ENCODE peak calls at places on chromosome 4, in nine cellular contexts. J, Q, W, P, V, H, Z, Y and R are unnamed samples.
A peak's percentile ranks its signal among the peaks of the same experiment; 100 is the strongest.

GRCh38 chr4:61877893-61878292 is 677.8 kb downstream of the ADGRL3 start:
- DNase-seq in H (no peak), V (no peak), Y (no peak), Q (peak; percentile 49), P (no peak), Z (no peak), W (no peak), J (no peak), R (no peak)

GRCh38 chr4:56641494-56642051 is 39.5 kb downstream of the HOPX start:
- DNase-seq in Q (peak; percentile 93), P (peak; percentile 80), Y (no peak), J (no peak), Z (peak; percentile 62), H (no peak), V (no peak), W (peak; percentile 92), R (peak; percentile 89)

GRCh38 chr4:18689308-18689915 is 667.9 kb upstream of the LCORL start:
- DNase-seq in Y (no peak), Z (peak; percentile 1), P (peak; percentile 44), H (peak; percentile 16), J (peak; percentile 73), W (peak; percentile 65), V (peak; percentile 69), Q (peak; percentile 69), R (peak; percentile 78)

GRCh38 chr4:123737156-123737555 is 340.6 kb downstream of the SPRY1 start:
- DNase-seq in P (no peak), W (no peak), V (no peak), H (no peak), Q (no peak), J (no peak), Y (no peak), Z (no peak), R (no peak)

GRCh38 chr4:53060278-53060677 is 198.2 kb downstream of the RASL11B start:
- DNase-seq in W (no peak), H (no peak), Z (no peak), J (no peak), V (no peak), Q (no peak), P (no peak), Y (no peak), R (no peak)

GRCh38 chr4:21569638-21570037 is 378.9 kb downstream of the KCNIP4 start:
- DNase-seq in Z (no peak), W (no peak), Y (no peak), P (no peak), V (no peak), Q (no peak), H (no peak), J (peak; percentile 45), R (no peak)

GRCh38 chr4:16967722-16968121 is 69.3 kb upstream of the LDB2 start:
- DNase-seq in P (no peak), V (no peak), J (peak; percentile 11), Z (no peak), W (peak; percentile 60), H (no peak), Q (no peak), Y (no peak), R (peak; percentile 59)

GRCh38 chr4:88320780-88321373 is 36.5 kb upstream of the PPM1K start:
- DNase-seq in Z (no peak), J (peak; percentile 91), V (peak; percentile 70), Q (peak; percentile 49), Y (peak; percentile 83), W (peak; percentile 3), H (no peak), P (no peak), R (peak; percentile 66)

GRCh38 chr4:140648716-140649115 is 80.0 kb upstream of the UCP1 start:
- DNase-seq in P (no peak), Y (no peak), W (no peak), V (no peak), Z (no peak), H (no peak), J (no peak), Q (no peak), R (no peak)

GRCh38 chr4:89645512-89645911 is 191.4 kb downstream of the SNCA start:
- DNase-seq in W (no peak), H (peak; percentile 66), J (no peak), Y (no peak), Q (no peak), P (no peak), V (no peak), Z (no peak), R (no peak)

GRCh38 chr4:139454111-139454600 is at the start of gene RAB33B:
- DNase-seq in Z (no peak), V (no peak), H (no peak), Y (no peak), P (no peak), W (peak; percentile 96), J (no peak), Q (peak; percentile 91), R (peak; percentile 89)

GRCh38 chr4:83240379-83240875 is 44.2 kb downstream of the COQ2 start:
- DNase-seq in H (no peak), Q (no peak), V (peak; percentile 79), P (no peak), Y (peak; percentile 96), W (no peak), J (no peak), Z (no peak), R (no peak)

GRCh38 chr4:8373973-8374545 is 66.5 kb downstream of the ACOX3 start:
- DNase-seq in Q (no peak), W (no peak), P (no peak), Y (no peak), V (no peak), Z (no peak), H (no peak), J (no peak), R (no peak)

GRCh38 chr4:148790691-148791090 is 348.5 kb upstream of the NR3C2 start:
- DNase-seq in H (no peak), W (no peak), Y (no peak), V (no peak), Z (no peak), P (no peak), Q (no peak), J (peak; percentile 57), R (peak; percentile 49)

GRCh38 chr4:163666335-163666888 is 171.9 kb downstream of the TMA16 start:
- DNase-seq in Y (no peak), P (no peak), V (no peak), H (no peak), J (no peak), Z (no peak), Q (no peak), W (no peak), R (no peak)

GRCh38 chr4:30792616-30793015 is 72.4 kb downstream of the PCDH7 start:
- DNase-seq in Z (no peak), V (no peak), Y (no peak), W (no peak), J (peak; percentile 47), Q (no peak), P (no peak), H (no peak), R (peak; percentile 70)

GRCh38 chr4:15469402-15470148 is at the start of gene CC2D2A:
- DNase-seq in H (no peak), P (no peak), Z (no peak), V (no peak), W (peak; percentile 81), J (peak; percentile 87), Q (peak; percentile 82), Y (no peak), R (peak; percentile 75)
- H3K9ac ChIP-seq in H (no peak within 1 kb of the TSS), P (no peak within 1 kb of the TSS), Z (no peak within 1 kb of the TSS), V (no peak within 1 kb of the TSS), W (peak within 1 kb of the TSS; percentile 81), J (peak within 1 kb of the TSS; percentile 59), Q (peak within 1 kb of the TSS; percentile 91), Y (no peak within 1 kb of the TSS), R (peak within 1 kb of the TSS; percentile 52)

GRCh38 chr4:1870328-1870577 is 940 bp upstream of the NSD2 start:
- DNase-seq in Z (no peak), P (peak; percentile 73), V (peak; percentile 89), W (peak; percentile 93), Y (no peak), H (peak; percentile 80), J (peak; percentile 93), Q (peak; percentile 87), R (peak; percentile 69)
- H3K27ac ChIP-seq in Z (peak overlapping the region; percentile 86), P (peak overlapping the region; percentile 100), V (peak overlapping the region; percentile 99), W (peak overlapping the region; percentile 95), Y (peak overlapping the region; percentile 97), H (peak overlapping the region; percentile 99), J (peak overlapping the region; percentile 93), Q (peak overlapping the region; percentile 63), R (peak overlapping the region; percentile 90)

DNA sequence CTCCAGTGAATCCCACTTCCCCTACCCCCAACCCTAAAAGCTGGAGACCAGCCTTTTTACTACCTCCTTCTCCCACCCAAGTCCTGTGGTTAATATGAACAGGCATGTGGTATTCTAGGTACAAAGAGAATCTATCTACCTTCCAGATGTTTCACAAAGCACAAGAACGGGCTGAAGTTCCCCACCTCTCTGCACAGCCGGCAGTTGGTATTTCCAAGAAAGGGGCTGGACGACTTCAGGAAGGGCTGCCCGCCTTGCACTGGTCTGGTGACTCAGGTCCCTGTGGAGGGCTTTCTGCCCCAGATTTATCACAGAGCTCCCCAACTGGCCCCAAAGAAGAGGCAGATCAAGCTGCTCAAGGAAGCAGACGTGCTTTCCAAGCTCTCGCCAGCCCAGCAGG is 4.5 kb downstream of the FAM47E start:
- DNase-seq in Y (no peak), H (no peak), V (no peak), P (no peak), Z (no peak), Q (no peak), W (no peak), J (no peak), R (no peak)
- H3K9ac ChIP-seq in Y (no peak overlapping the region), H (no peak overlapping the region), V (no peak overlapping the region), P (no peak overlapping the region), Z (no peak overlapping the region), Q (no peak overlapping the region), W (no peak overlapping the region), J (no peak overlapping the region), R (no peak overlapping the region)

GRCh38 chr4:13601848-13602247 is 25.7 kb downstream of the BOD1L1 start:
- DNase-seq in J (no peak), W (no peak), V (peak; percentile 29), Z (no peak), Y (no peak), P (no peak), Q (no peak), H (no peak), R (no peak)

GRCh38 chr4:13597141-13597540 is 30.4 kb downstream of the BOD1L1 start:
- DNase-seq in Z (no peak), W (no peak), Y (no peak), V (no peak), Q (no peak), P (no peak), H (peak; percentile 88), J (no peak), R (no peak)

GRCh38 chr4:13599159-13599558 is 28.4 kb downstream of the BOD1L1 start:
- DNase-seq in Z (no peak), P (no peak), V (no peak), H (no peak), W (peak; percentile 9), Y (no peak), Q (no peak), J (peak; percentile 71), R (no peak)

GRCh38 chr4:13601060-13601459 is 26.5 kb downstream of the BOD1L1 start:
- DNase-seq in J (no peak), Q (no peak), P (no peak), W (no peak), Y (peak; percentile 32), H (no peak), Z (no peak), V (no peak), R (no peak)

GRCh38 chr4:13597604-13598003 is 29.9 kb downstream of the BOD1L1 start:
- DNase-seq in Z (no peak), P (no peak), H (no peak), Y (no peak), V (no peak), Q (no peak), W (peak; percentile 62), J (no peak), R (no peak)
- H3K27ac ChIP-seq in Z (no peak overlapping the region), P (no peak overlapping the region), H (peak overlapping the region; percentile 33), Y (no peak overlapping the region), V (no peak overlapping the region), Q (peak overlapping the region; percentile 46), W (no peak overlapping the region), J (no peak overlapping the region), R (no peak overlapping the region)